ENCODE peak calls at places on chromosomes 6 and 20, in six cellular contexts. V, M, A, P, H and G are unnamed samples.

GRCh38 chr6:55293116-55293515 is 34.2 kb upstream of the GFRAL start:
- DNase-seq in V (no peak), M (no peak), A (no peak), P (no peak), H (no peak), G (no peak)

GRCh38 chr6:8131265-8131897 is 29.0 kb upstream of the EEF1E1 start:
- DNase-seq in V (no peak), M (peak), A (no peak), P (peak), H (peak), G (peak)

GRCh38 chr6:10409160-10409765 is 5.6 kb downstream of the TFAP2A start:
- DNase-seq in V (no peak), M (no peak), A (no peak), P (no peak), H (no peak), G (no peak)

GRCh38 chr20:2626853-2627541 is 25.4 kb upstream of the NOP56 start:
- DNase-seq in V (no peak), M (no peak), A (peak), P (peak), H (no peak), G (no peak)

GRCh38 chr20:1973921-1974440 is 19.9 kb downstream of the PDYN start:
- DNase-seq in V (no peak), M (no peak), A (no peak), P (no peak), H (no peak), G (no peak)

GRCh38 chr6:53066059-53066406 is 829 bp downstream of the FBXO9 start:
- DNase-seq in V (no peak), M (peak), A (peak), P (peak), H (peak), G (no peak)

GRCh38 chr6:31815025-31815838 is at the start of the genes HSPA1A and HSPA1L:
- DNase-seq in V (peak), M (peak), A (peak), P (peak), H (peak), G (no peak)

GRCh38 chr20:44651507-44652373 is at the start of gene ADA:
- DNase-seq in V (no peak), M (peak), A (peak), P (peak), H (peak), G (no peak)

GRCh38 chr6:157228421-157229218 is 94.7 kb downstream of the TMEM242 start:
- DNase-seq in V (no peak), M (no peak), A (no peak), P (no peak), H (no peak), G (no peak)

GRCh38 chr20:50153153-50153499 is 397 bp downstream of the PEDS1 start:
- DNase-seq in V (no peak), M (no peak), A (no peak), P (no peak), H (no peak), G (no peak)

GRCh38 chr6:113595921-113596376 is 261.2 kb upstream of the MARCKS start:
- DNase-seq in V (no peak), M (no peak), A (no peak), P (no peak), H (no peak), G (no peak)

GRCh38 chr6:142551145-142551811 is 249.5 kb downstream of the ADGRG6 start:
- DNase-seq in V (no peak), M (peak), A (no peak), P (peak), H (peak), G (no peak)

GRCh38 chr20:50475879-50476292 is 34.3 kb upstream of the PTPN1 start:
- DNase-seq in V (no peak), M (no peak), A (peak), P (peak), H (no peak), G (no peak)

GRCh38 chr6:89372506-89372901 is 20.0 kb upstream of the UBE2J1 start:
- DNase-seq in V (no peak), M (no peak), A (no peak), P (no peak), H (peak), G (no peak)

GRCh38 chr20:4997207-4997606 is 4.1 kb downstream of the SLC23A2 start:
- DNase-seq in V (no peak), M (no peak), A (no peak), P (peak), H (no peak), G (no peak)

GRCh38 chr6:56708810-56709597 is 66.3 kb upstream of the DST start:
- DNase-seq in V (no peak), M (no peak), A (no peak), P (peak), H (no peak), G (peak)

GRCh38 chr6:29547573-29547972 is 12.0 kb downstream of the UBD start:
- DNase-seq in V (no peak), M (no peak), A (no peak), P (no peak), H (no peak), G (no peak)

GRCh38 chr6:10175330-10175729 is 239.5 kb downstream of the TFAP2A start:
- DNase-seq in V (no peak), M (no peak), A (no peak), P (no peak), H (no peak), G (no peak)

GRCh38 chr6:47083586-47084047 is 41.5 kb upstream of the ADGRF1 start:
- DNase-seq in V (no peak), M (no peak), A (peak), P (peak), H (no peak), G (no peak)

GRCh38 chr20:43563429-43563828 is 4.6 kb downstream of the SGK2 start:
- DNase-seq in V (no peak), M (no peak), A (no peak), P (no peak), H (no peak), G (no peak)

GRCh38 chr6:138468320-138469015 is 30.8 kb downstream of the NHSL1 start:
- DNase-seq in V (no peak), M (no peak), A (no peak), P (peak), H (no peak), G (no peak)

GRCh38 chr20:64116016-64116415 is 8.7 kb upstream of the NPBWR2 start:
- DNase-seq in V (no peak), M (no peak), A (peak), P (no peak), H (no peak), G (no peak)

GRCh38 chr6:54981276-54981609 is 134.7 kb downstream of the FAM83B start:
- DNase-seq in V (no peak), M (no peak), A (no peak), P (no peak), H (no peak), G (no peak)

GRCh38 chr20:64000906-64001305 is 20.0 kb downstream of the PRPF6 start:
- DNase-seq in V (no peak), M (no peak), A (no peak), P (no peak), H (no peak), G (no peak)

GRCh38 chr20:17155401-17155800 is 71.4 kb upstream of the PCSK2 start:
- DNase-seq in V (no peak), M (no peak), A (no peak), P (no peak), H (no peak), G (no peak)

GRCh38 chr20:16785221-16785620 is 37.1 kb downstream of the OTOR start:
- DNase-seq in V (no peak), M (no peak), A (no peak), P (no peak), H (no peak), G (no peak)

GRCh38 chr6:67935976-67936477 is 699.1 kb upstream of the ADGRB3 start:
- DNase-seq in V (no peak), M (no peak), A (no peak), P (no peak), H (no peak), G (no peak)

GRCh38 chr20:37902504-37903313 is at the start of gene VSTM2L:
- DNase-seq in V (no peak), M (peak), A (no peak), P (no peak), H (no peak), G (no peak)

GRCh38 chr6:161379828-161380598 is 106.2 kb upstream of the AGPAT4 start:
- DNase-seq in V (no peak), M (no peak), A (no peak), P (no peak), H (no peak), G (no peak)

GRCh38 chr6:161265554-161265953 is 8.3 kb downstream of the AGPAT4 start:
- DNase-seq in V (no peak), M (no peak), A (no peak), P (no peak), H (no peak), G (no peak)

GRCh38 chr20:33305591-33306057 is 22.6 kb downstream of the BPIFB1 start:
- DNase-seq in V (no peak), M (no peak), A (no peak), P (peak), H (no peak), G (no peak)

GRCh38 chr6:72911463-72912153 is 289.7 kb downstream of the KCNQ5 start:
- DNase-seq in V (no peak), M (no peak), A (no peak), P (peak), H (no peak), G (no peak)

GRCh38 chr6:2854394-2854982 is 12.8 kb upstream of the SERPINB1 start:
- DNase-seq in V (no peak), M (no peak), A (no peak), P (peak), H (no peak), G (no peak)

GRCh38 chr6:134480593-134480992 is 162.7 kb upstream of the SGK1 start:
- DNase-seq in V (no peak), M (no peak), A (no peak), P (peak), H (no peak), G (no peak)

GRCh38 chr6:38320817-38321216 is 318.9 kb downstream of the BTBD9 start:
- DNase-seq in V (no peak), M (no peak), A (no peak), P (no peak), H (no peak), G (peak)

GRCh38 chr6:169177516-169178196 is 76.0 kb downstream of the THBS2 start:
- DNase-seq in V (no peak), M (no peak), A (no peak), P (no peak), H (no peak), G (no peak)